ENCODE peak calls at places on chromosome 9, in ten cellular contexts. One of them, this sample, is unnamed.

GRCh38 chr9:135166566-135166965 is 79.1 kb downstream of the OLFM1 start:
- DNase-seq in activated T-cell treated with anti-CD3 and anti-CD28 coated beads for 48 hours: no peak
- DNase-seq in NCI-H1105 treated with DMSO at 0.1 percent for 48 hours: no peak
- DNase-seq in foreskin melanocyte: no peak
- DNase-seq in CD4-positive, alpha-beta T cell: no peak
- DNase-seq in EL: no peak
- DNase-seq in frontal cortex: no peak
- DNase-seq in stimulated activated CD8-positive, alpha-beta memory T cell treated with anti-CD3 and anti-CD28 coated beads, Interleukin-4, amount 100 ng/mL, for 1 hour: no peak
- DNase-seq in activated gamma-delta T cell treated with anti-CD3 and anti-CD28 coated beads, Interleukin-2, amount 50 U/mL, for 16 hours: no peak
- DNase-seq in activated naive CD4-positive, alpha-beta T cell: no peak
- DNase-seq in this sample: no peak

GRCh38 chr9:96867282-96867814 is 13.0 kb upstream of the ZNF782 start:
- DNase-seq in CD4-positive, alpha-beta T cell: no peak
- DNase-seq in activated T-cell treated with anti-CD3 and anti-CD28 coated beads for 48 hours: no peak
- DNase-seq in activated gamma-delta T cell treated with anti-CD3 and anti-CD28 coated beads, Interleukin-2, amount 50 U/mL, for 16 hours: no peak
- DNase-seq in frontal cortex: no peak
- DNase-seq in EL: no peak
- DNase-seq in activated naive CD4-positive, alpha-beta T cell: no peak
- DNase-seq in stimulated activated CD8-positive, alpha-beta memory T cell treated with anti-CD3 and anti-CD28 coated beads, Interleukin-4, amount 100 ng/mL, for 1 hour: no peak
- DNase-seq in NCI-H1105 treated with DMSO at 0.1 percent for 48 hours: no peak
- DNase-seq in foreskin melanocyte: no peak
- DNase-seq in this sample: no peak

GRCh38 chr9:87226896-87227295 is 270.8 kb upstream of the DAPK1 start:
- DNase-seq in foreskin melanocyte: no peak
- DNase-seq in NCI-H1105 treated with DMSO at 0.1 percent for 48 hours: no peak
- DNase-seq in stimulated activated CD8-positive, alpha-beta memory T cell treated with anti-CD3 and anti-CD28 coated beads, Interleukin-4, amount 100 ng/mL, for 1 hour: no peak
- DNase-seq in frontal cortex: no peak
- DNase-seq in activated naive CD4-positive, alpha-beta T cell: no peak
- DNase-seq in activated gamma-delta T cell treated with anti-CD3 and anti-CD28 coated beads, Interleukin-2, amount 50 U/mL, for 16 hours: no peak
- DNase-seq in EL: no peak
- DNase-seq in CD4-positive, alpha-beta T cell: no peak
- DNase-seq in activated T-cell treated with anti-CD3 and anti-CD28 coated beads for 48 hours: no peak
- DNase-seq in this sample: no peak

GRCh38 chr9:83166369-83166768 is 103.4 kb upstream of the RASEF start:
- DNase-seq in frontal cortex: no peak
- DNase-seq in EL: no peak
- DNase-seq in activated naive CD4-positive, alpha-beta T cell: no peak
- DNase-seq in activated T-cell treated with anti-CD3 and anti-CD28 coated beads for 48 hours: no peak
- DNase-seq in NCI-H1105 treated with DMSO at 0.1 percent for 48 hours: no peak
- DNase-seq in stimulated activated CD8-positive, alpha-beta memory T cell treated with anti-CD3 and anti-CD28 coated beads, Interleukin-4, amount 100 ng/mL, for 1 hour: no peak
- DNase-seq in CD4-positive, alpha-beta T cell: no peak
- DNase-seq in activated gamma-delta T cell treated with anti-CD3 and anti-CD28 coated beads, Interleukin-2, amount 50 U/mL, for 16 hours: no peak
- DNase-seq in foreskin melanocyte: no peak
- DNase-seq in this sample: no peak

GRCh38 chr9:68533678-68534077 is 7.0 kb downstream of the TMEM252 start:
- DNase-seq in EL: no peak
- DNase-seq in activated T-cell treated with anti-CD3 and anti-CD28 coated beads for 48 hours: no peak
- DNase-seq in NCI-H1105 treated with DMSO at 0.1 percent for 48 hours: no peak
- DNase-seq in stimulated activated CD8-positive, alpha-beta memory T cell treated with anti-CD3 and anti-CD28 coated beads, Interleukin-4, amount 100 ng/mL, for 1 hour: no peak
- DNase-seq in foreskin melanocyte: no peak
- DNase-seq in activated naive CD4-positive, alpha-beta T cell: no peak
- DNase-seq in frontal cortex: no peak
- DNase-seq in CD4-positive, alpha-beta T cell: no peak
- DNase-seq in activated gamma-delta T cell treated with anti-CD3 and anti-CD28 coated beads, Interleukin-2, amount 50 U/mL, for 16 hours: no peak
- DNase-seq in this sample: no peak

GRCh38 chr9:31848505-31849285 is 535.7 kb upstream of the ACO1 start:
- DNase-seq in activated gamma-delta T cell treated with anti-CD3 and anti-CD28 coated beads, Interleukin-2, amount 50 U/mL, for 16 hours: no peak
- DNase-seq in foreskin melanocyte: no peak
- DNase-seq in activated naive CD4-positive, alpha-beta T cell: no peak
- DNase-seq in frontal cortex: no peak
- DNase-seq in stimulated activated CD8-positive, alpha-beta memory T cell treated with anti-CD3 and anti-CD28 coated beads, Interleukin-4, amount 100 ng/mL, for 1 hour: no peak
- DNase-seq in CD4-positive, alpha-beta T cell: no peak
- DNase-seq in EL: no peak
- DNase-seq in activated T-cell treated with anti-CD3 and anti-CD28 coated beads for 48 hours: no peak
- DNase-seq in NCI-H1105 treated with DMSO at 0.1 percent for 48 hours: no peak
- DNase-seq in this sample: no peak

GRCh38 chr9:129702563-129702962 is 37.1 kb downstream of the PRRX2 start:
- DNase-seq in frontal cortex: no peak
- DNase-seq in EL: peak; percentile 89
- DNase-seq in activated gamma-delta T cell treated with anti-CD3 and anti-CD28 coated beads, Interleukin-2, amount 50 U/mL, for 16 hours: no peak
- DNase-seq in stimulated activated CD8-positive, alpha-beta memory T cell treated with anti-CD3 and anti-CD28 coated beads, Interleukin-4, amount 100 ng/mL, for 1 hour: no peak
- DNase-seq in activated T-cell treated with anti-CD3 and anti-CD28 coated beads for 48 hours: no peak
- DNase-seq in CD4-positive, alpha-beta T cell: no peak
- DNase-seq in activated naive CD4-positive, alpha-beta T cell: no peak
- DNase-seq in NCI-H1105 treated with DMSO at 0.1 percent for 48 hours: no peak
- DNase-seq in foreskin melanocyte: no peak
- DNase-seq in this sample: no peak

GRCh38 chr9:71302776-71303175 is 181.4 kb upstream of the TRPM3 start:
- DNase-seq in EL: peak; percentile 5
- DNase-seq in foreskin melanocyte: no peak
- DNase-seq in stimulated activated CD8-positive, alpha-beta memory T cell treated with anti-CD3 and anti-CD28 coated beads, Interleukin-4, amount 100 ng/mL, for 1 hour: no peak
- DNase-seq in NCI-H1105 treated with DMSO at 0.1 percent for 48 hours: no peak
- DNase-seq in activated naive CD4-positive, alpha-beta T cell: no peak
- DNase-seq in activated gamma-delta T cell treated with anti-CD3 and anti-CD28 coated beads, Interleukin-2, amount 50 U/mL, for 16 hours: no peak
- DNase-seq in CD4-positive, alpha-beta T cell: no peak
- DNase-seq in frontal cortex: no peak
- DNase-seq in activated T-cell treated with anti-CD3 and anti-CD28 coated beads for 48 hours: no peak
- DNase-seq in this sample: no peak

GRCh38 chr9:133184971-133185370 is 21.3 kb upstream of the GBGT1 start:
- DNase-seq in EL: peak; percentile 75
- DNase-seq in frontal cortex: no peak
- DNase-seq in foreskin melanocyte: peak; percentile 49
- DNase-seq in NCI-H1105 treated with DMSO at 0.1 percent for 48 hours: peak; percentile 62
- DNase-seq in activated gamma-delta T cell treated with anti-CD3 and anti-CD28 coated beads, Interleukin-2, amount 50 U/mL, for 16 hours: peak; percentile 20
- DNase-seq in stimulated activated CD8-positive, alpha-beta memory T cell treated with anti-CD3 and anti-CD28 coated beads, Interleukin-4, amount 100 ng/mL, for 1 hour: no peak
- DNase-seq in activated naive CD4-positive, alpha-beta T cell: no peak
- DNase-seq in activated T-cell treated with anti-CD3 and anti-CD28 coated beads for 48 hours: peak; percentile 30
- DNase-seq in CD4-positive, alpha-beta T cell: no peak
- DNase-seq in this sample: no peak

GRCh38 chr9:86368871-86369521 is 14.8 kb upstream of the TUT7 start:
- DNase-seq in EL: peak; percentile 78
- DNase-seq in activated naive CD4-positive, alpha-beta T cell: no peak
- DNase-seq in activated gamma-delta T cell treated with anti-CD3 and anti-CD28 coated beads, Interleukin-2, amount 50 U/mL, for 16 hours: no peak
- DNase-seq in frontal cortex: no peak
- DNase-seq in activated T-cell treated with anti-CD3 and anti-CD28 coated beads for 48 hours: no peak
- DNase-seq in CD4-positive, alpha-beta T cell: no peak
- DNase-seq in NCI-H1105 treated with DMSO at 0.1 percent for 48 hours: no peak
- DNase-seq in stimulated activated CD8-positive, alpha-beta memory T cell treated with anti-CD3 and anti-CD28 coated beads, Interleukin-4, amount 100 ng/mL, for 1 hour: no peak
- DNase-seq in foreskin melanocyte: no peak
- DNase-seq in this sample: no peak

GRCh38 chr9:124873664-124874063 is 11.7 kb downstream of the ARPC5L start:
- DNase-seq in EL: no peak
- DNase-seq in activated naive CD4-positive, alpha-beta T cell: no peak
- DNase-seq in frontal cortex: no peak
- DNase-seq in activated gamma-delta T cell treated with anti-CD3 and anti-CD28 coated beads, Interleukin-2, amount 50 U/mL, for 16 hours: peak; percentile 33
- DNase-seq in stimulated activated CD8-positive, alpha-beta memory T cell treated with anti-CD3 and anti-CD28 coated beads, Interleukin-4, amount 100 ng/mL, for 1 hour: no peak
- DNase-seq in activated T-cell treated with anti-CD3 and anti-CD28 coated beads for 48 hours: no peak
- DNase-seq in NCI-H1105 treated with DMSO at 0.1 percent for 48 hours: no peak
- DNase-seq in CD4-positive, alpha-beta T cell: no peak
- DNase-seq in foreskin melanocyte: no peak
- DNase-seq in this sample: no peak

GRCh38 chr9:74334308-74334707 is 162.8 kb upstream of the RORB start:
- DNase-seq in activated gamma-delta T cell treated with anti-CD3 and anti-CD28 coated beads, Interleukin-2, amount 50 U/mL, for 16 hours: no peak
- DNase-seq in CD4-positive, alpha-beta T cell: no peak
- DNase-seq in activated naive CD4-positive, alpha-beta T cell: no peak
- DNase-seq in foreskin melanocyte: no peak
- DNase-seq in frontal cortex: no peak
- DNase-seq in NCI-H1105 treated with DMSO at 0.1 percent for 48 hours: no peak
- DNase-seq in EL: no peak
- DNase-seq in stimulated activated CD8-positive, alpha-beta memory T cell treated with anti-CD3 and anti-CD28 coated beads, Interleukin-4, amount 100 ng/mL, for 1 hour: no peak
- DNase-seq in activated T-cell treated with anti-CD3 and anti-CD28 coated beads for 48 hours: no peak
- DNase-seq in this sample: peak; percentile 21

GRCh38 chr9:27205198-27205597 is 91.8 kb downstream of the EQTN start:
- DNase-seq in foreskin melanocyte: no peak
- DNase-seq in activated T-cell treated with anti-CD3 and anti-CD28 coated beads for 48 hours: no peak
- DNase-seq in activated naive CD4-positive, alpha-beta T cell: no peak
- DNase-seq in activated gamma-delta T cell treated with anti-CD3 and anti-CD28 coated beads, Interleukin-2, amount 50 U/mL, for 16 hours: no peak
- DNase-seq in CD4-positive, alpha-beta T cell: no peak
- DNase-seq in NCI-H1105 treated with DMSO at 0.1 percent for 48 hours: no peak
- DNase-seq in EL: no peak
- DNase-seq in frontal cortex: no peak
- DNase-seq in stimulated activated CD8-positive, alpha-beta memory T cell treated with anti-CD3 and anti-CD28 coated beads, Interleukin-4, amount 100 ng/mL, for 1 hour: no peak
- DNase-seq in this sample: no peak

GRCh38 chr9:35195683-35196082 is 33.9 kb downstream of the UNC13B start:
- DNase-seq in NCI-H1105 treated with DMSO at 0.1 percent for 48 hours: no peak
- DNase-seq in frontal cortex: no peak
- DNase-seq in stimulated activated CD8-positive, alpha-beta memory T cell treated with anti-CD3 and anti-CD28 coated beads, Interleukin-4, amount 100 ng/mL, for 1 hour: no peak
- DNase-seq in activated T-cell treated with anti-CD3 and anti-CD28 coated beads for 48 hours: no peak
- DNase-seq in EL: no peak
- DNase-seq in activated gamma-delta T cell treated with anti-CD3 and anti-CD28 coated beads, Interleukin-2, amount 50 U/mL, for 16 hours: no peak
- DNase-seq in activated naive CD4-positive, alpha-beta T cell: no peak
- DNase-seq in CD4-positive, alpha-beta T cell: no peak
- DNase-seq in foreskin melanocyte: no peak
- DNase-seq in this sample: no peak

GRCh38 chr9:136342191-136343120 is 15.1 kb downstream of the GPSM1 start:
- DNase-seq in stimulated activated CD8-positive, alpha-beta memory T cell treated with anti-CD3 and anti-CD28 coated beads, Interleukin-4, amount 100 ng/mL, for 1 hour: no peak
- DNase-seq in activated gamma-delta T cell treated with anti-CD3 and anti-CD28 coated beads, Interleukin-2, amount 50 U/mL, for 16 hours: peak; percentile 35
- DNase-seq in foreskin melanocyte: peak; percentile 83
- DNase-seq in activated T-cell treated with anti-CD3 and anti-CD28 coated beads for 48 hours: peak; percentile 73
- DNase-seq in frontal cortex: peak; percentile 67
- DNase-seq in EL: peak; percentile 47
- DNase-seq in NCI-H1105 treated with DMSO at 0.1 percent for 48 hours: no peak
- DNase-seq in CD4-positive, alpha-beta T cell: peak; percentile 22
- DNase-seq in activated naive CD4-positive, alpha-beta T cell: no peak
- DNase-seq in this sample: peak; percentile 35

GRCh38 chr9:116405321-116405720 is 251.7 kb downstream of the PAPPA start:
- DNase-seq in frontal cortex: no peak
- DNase-seq in EL: no peak
- DNase-seq in foreskin melanocyte: no peak
- DNase-seq in activated gamma-delta T cell treated with anti-CD3 and anti-CD28 coated beads, Interleukin-2, amount 50 U/mL, for 16 hours: no peak
- DNase-seq in CD4-positive, alpha-beta T cell: no peak
- DNase-seq in activated T-cell treated with anti-CD3 and anti-CD28 coated beads for 48 hours: no peak
- DNase-seq in stimulated activated CD8-positive, alpha-beta memory T cell treated with anti-CD3 and anti-CD28 coated beads, Interleukin-4, amount 100 ng/mL, for 1 hour: no peak
- DNase-seq in NCI-H1105 treated with DMSO at 0.1 percent for 48 hours: no peak
- DNase-seq in activated naive CD4-positive, alpha-beta T cell: no peak
- DNase-seq in this sample: no peak

GRCh38 chr9:92671323-92671722 is 1.4 kb upstream of the IPPK start:
- DNase-seq in activated gamma-delta T cell treated with anti-CD3 and anti-CD28 coated beads, Interleukin-2, amount 50 U/mL, for 16 hours: no peak
- DNase-seq in EL: peak; percentile 88
- DNase-seq in activated naive CD4-positive, alpha-beta T cell: no peak
- DNase-seq in activated T-cell treated with anti-CD3 and anti-CD28 coated beads for 48 hours: no peak
- DNase-seq in CD4-positive, alpha-beta T cell: no peak
- DNase-seq in stimulated activated CD8-positive, alpha-beta memory T cell treated with anti-CD3 and anti-CD28 coated beads, Interleukin-4, amount 100 ng/mL, for 1 hour: no peak
- DNase-seq in foreskin melanocyte: peak; percentile 41
- DNase-seq in NCI-H1105 treated with DMSO at 0.1 percent for 48 hours: peak; percentile 25
- DNase-seq in frontal cortex: no peak
- DNase-seq in this sample: no peak

GRCh38 chr9:114339130-114339908 is 9.7 kb downstream of the ORM2 start:
- DNase-seq in NCI-H1105 treated with DMSO at 0.1 percent for 48 hours: peak; percentile 7
- DNase-seq in activated naive CD4-positive, alpha-beta T cell: peak; percentile 19
- DNase-seq in foreskin melanocyte: peak; percentile 24
- DNase-seq in frontal cortex: peak; percentile 70
- DNase-seq in CD4-positive, alpha-beta T cell: peak; percentile 30
- DNase-seq in activated gamma-delta T cell treated with anti-CD3 and anti-CD28 coated beads, Interleukin-2, amount 50 U/mL, for 16 hours: peak; percentile 44
- DNase-seq in activated T-cell treated with anti-CD3 and anti-CD28 coated beads for 48 hours: peak; percentile 60
- DNase-seq in EL: peak; percentile 62
- DNase-seq in stimulated activated CD8-positive, alpha-beta memory T cell treated with anti-CD3 and anti-CD28 coated beads, Interleukin-4, amount 100 ng/mL, for 1 hour: peak; percentile 7
- DNase-seq in this sample: peak; percentile 23

GRCh38 chr9:10232352-10232930 is 380.4 kb downstream of the PTPRD start:
- DNase-seq in frontal cortex: no peak
- DNase-seq in activated T-cell treated with anti-CD3 and anti-CD28 coated beads for 48 hours: no peak
- DNase-seq in foreskin melanocyte: peak; percentile 24
- DNase-seq in activated gamma-delta T cell treated with anti-CD3 and anti-CD28 coated beads, Interleukin-2, amount 50 U/mL, for 16 hours: no peak
- DNase-seq in activated naive CD4-positive, alpha-beta T cell: no peak
- DNase-seq in EL: no peak
- DNase-seq in stimulated activated CD8-positive, alpha-beta memory T cell treated with anti-CD3 and anti-CD28 coated beads, Interleukin-4, amount 100 ng/mL, for 1 hour: no peak
- DNase-seq in NCI-H1105 treated with DMSO at 0.1 percent for 48 hours: no peak
- DNase-seq in CD4-positive, alpha-beta T cell: no peak
- DNase-seq in this sample: no peak

GRCh38 chr9:98974994-98975712 is 31.4 kb downstream of the COL15A1 start:
- DNase-seq in activated T-cell treated with anti-CD3 and anti-CD28 coated beads for 48 hours: peak; percentile 78
- DNase-seq in NCI-H1105 treated with DMSO at 0.1 percent for 48 hours: peak; percentile 39
- DNase-seq in frontal cortex: no peak
- DNase-seq in CD4-positive, alpha-beta T cell: peak; percentile 76
- DNase-seq in activated gamma-delta T cell treated with anti-CD3 and anti-CD28 coated beads, Interleukin-2, amount 50 U/mL, for 16 hours: peak; percentile 71
- DNase-seq in activated naive CD4-positive, alpha-beta T cell: peak; percentile 57
- DNase-seq in EL: peak; percentile 67
- DNase-seq in stimulated activated CD8-positive, alpha-beta memory T cell treated with anti-CD3 and anti-CD28 coated beads, Interleukin-4, amount 100 ng/mL, for 1 hour: peak; percentile 48
- DNase-seq in foreskin melanocyte: no peak
- DNase-seq in this sample: peak; percentile 62

GRCh38 chr9:6054280-6055099 is 39.1 kb upstream of the RANBP6 start:
- DNase-seq in EL: peak; percentile 72
- DNase-seq in activated gamma-delta T cell treated with anti-CD3 and anti-CD28 coated beads, Interleukin-2, amount 50 U/mL, for 16 hours: peak; percentile 27
- DNase-seq in foreskin melanocyte: peak; percentile 69
- DNase-seq in CD4-positive, alpha-beta T cell: peak; percentile 14
- DNase-seq in stimulated activated CD8-positive, alpha-beta memory T cell treated with anti-CD3 and anti-CD28 coated beads, Interleukin-4, amount 100 ng/mL, for 1 hour: peak; percentile 22
- DNase-seq in NCI-H1105 treated with DMSO at 0.1 percent for 48 hours: peak; percentile 78
- DNase-seq in activated naive CD4-positive, alpha-beta T cell: peak; percentile 12
- DNase-seq in frontal cortex: no peak
- DNase-seq in activated T-cell treated with anti-CD3 and anti-CD28 coated beads for 48 hours: peak; percentile 35
- DNase-seq in this sample: peak; percentile 41

GRCh38 chr9:94096819-94097577 is 12.7 kb downstream of the PTPDC1 start:
- DNase-seq in CD4-positive, alpha-beta T cell: no peak
- DNase-seq in activated gamma-delta T cell treated with anti-CD3 and anti-CD28 coated beads, Interleukin-2, amount 50 U/mL, for 16 hours: no peak
- DNase-seq in NCI-H1105 treated with DMSO at 0.1 percent for 48 hours: no peak
- DNase-seq in frontal cortex: no peak
- DNase-seq in EL: peak; percentile 36
- DNase-seq in activated naive CD4-positive, alpha-beta T cell: no peak
- DNase-seq in stimulated activated CD8-positive, alpha-beta memory T cell treated with anti-CD3 and anti-CD28 coated beads, Interleukin-4, amount 100 ng/mL, for 1 hour: no peak
- DNase-seq in foreskin melanocyte: no peak
- DNase-seq in activated T-cell treated with anti-CD3 and anti-CD28 coated beads for 48 hours: no peak
- DNase-seq in this sample: no peak

GRCh38 chr9:109817846-109818472 is 38.0 kb downstream of the PALM2AKAP2 start:
- DNase-seq in stimulated activated CD8-positive, alpha-beta memory T cell treated with anti-CD3 and anti-CD28 coated beads, Interleukin-4, amount 100 ng/mL, for 1 hour: no peak
- DNase-seq in frontal cortex: peak; percentile 17
- DNase-seq in activated naive CD4-positive, alpha-beta T cell: no peak
- DNase-seq in foreskin melanocyte: peak; percentile 92
- DNase-seq in CD4-positive, alpha-beta T cell: peak; percentile 0
- DNase-seq in activated gamma-delta T cell treated with anti-CD3 and anti-CD28 coated beads, Interleukin-2, amount 50 U/mL, for 16 hours: no peak
- DNase-seq in EL: peak; percentile 97
- DNase-seq in NCI-H1105 treated with DMSO at 0.1 percent for 48 hours: peak; percentile 71
- DNase-seq in activated T-cell treated with anti-CD3 and anti-CD28 coated beads for 48 hours: peak; percentile 8
- DNase-seq in this sample: no peak

GRCh38 chr9:114218264-114219120 is 63.2 kb downstream of the COL27A1 start:
- DNase-seq in EL: peak; percentile 46
- DNase-seq in stimulated activated CD8-positive, alpha-beta memory T cell treated with anti-CD3 and anti-CD28 coated beads, Interleukin-4, amount 100 ng/mL, for 1 hour: no peak
- DNase-seq in activated gamma-delta T cell treated with anti-CD3 and anti-CD28 coated beads, Interleukin-2, amount 50 U/mL, for 16 hours: no peak
- DNase-seq in frontal cortex: no peak
- DNase-seq in CD4-positive, alpha-beta T cell: no peak
- DNase-seq in activated naive CD4-positive, alpha-beta T cell: no peak
- DNase-seq in NCI-H1105 treated with DMSO at 0.1 percent for 48 hours: no peak
- DNase-seq in activated T-cell treated with anti-CD3 and anti-CD28 coated beads for 48 hours: no peak
- DNase-seq in foreskin melanocyte: no peak
- DNase-seq in this sample: no peak

GRCh38 chr9:96654450-96655197 is 493 bp downstream of the PRXL2C start:
- DNase-seq in foreskin melanocyte: peak; percentile 75
- DNase-seq in CD4-positive, alpha-beta T cell: peak; percentile 43
- DNase-seq in stimulated activated CD8-positive, alpha-beta memory T cell treated with anti-CD3 and anti-CD28 coated beads, Interleukin-4, amount 100 ng/mL, for 1 hour: peak; percentile 36
- DNase-seq in activated naive CD4-positive, alpha-beta T cell: peak; percentile 28
- DNase-seq in EL: peak; percentile 80
- DNase-seq in activated gamma-delta T cell treated with anti-CD3 and anti-CD28 coated beads, Interleukin-2, amount 50 U/mL, for 16 hours: peak; percentile 51
- DNase-seq in activated T-cell treated with anti-CD3 and anti-CD28 coated beads for 48 hours: peak; percentile 49
- DNase-seq in frontal cortex: peak; percentile 76
- DNase-seq in NCI-H1105 treated with DMSO at 0.1 percent for 48 hours: peak; percentile 76
- DNase-seq in this sample: peak; percentile 68

GRCh38 chr9:78584589-78584988 is 287.7 kb downstream of the PSAT1 start:
- DNase-seq in activated gamma-delta T cell treated with anti-CD3 and anti-CD28 coated beads, Interleukin-2, amount 50 U/mL, for 16 hours: no peak
- DNase-seq in frontal cortex: no peak
- DNase-seq in activated naive CD4-positive, alpha-beta T cell: no peak
- DNase-seq in EL: no peak
- DNase-seq in activated T-cell treated with anti-CD3 and anti-CD28 coated beads for 48 hours: no peak
- DNase-seq in stimulated activated CD8-positive, alpha-beta memory T cell treated with anti-CD3 and anti-CD28 coated beads, Interleukin-4, amount 100 ng/mL, for 1 hour: no peak
- DNase-seq in foreskin melanocyte: no peak
- DNase-seq in NCI-H1105 treated with DMSO at 0.1 percent for 48 hours: no peak
- DNase-seq in CD4-positive, alpha-beta T cell: no peak
- DNase-seq in this sample: no peak

GRCh38 chr9:98519641-98520040 is 189.1 kb downstream of the GABBR2 start:
- DNase-seq in NCI-H1105 treated with DMSO at 0.1 percent for 48 hours: no peak
- DNase-seq in activated gamma-delta T cell treated with anti-CD3 and anti-CD28 coated beads, Interleukin-2, amount 50 U/mL, for 16 hours: no peak
- DNase-seq in activated naive CD4-positive, alpha-beta T cell: no peak
- DNase-seq in EL: no peak
- DNase-seq in activated T-cell treated with anti-CD3 and anti-CD28 coated beads for 48 hours: no peak
- DNase-seq in foreskin melanocyte: no peak
- DNase-seq in frontal cortex: no peak
- DNase-seq in stimulated activated CD8-positive, alpha-beta memory T cell treated with anti-CD3 and anti-CD28 coated beads, Interleukin-4, amount 100 ng/mL, for 1 hour: no peak
- DNase-seq in CD4-positive, alpha-beta T cell: no peak
- DNase-seq in this sample: no peak

GRCh38 chr9:105251733-105252404 is 7.4 kb downstream of the SLC44A1 start:
- DNase-seq in CD4-positive, alpha-beta T cell: no peak
- DNase-seq in activated T-cell treated with anti-CD3 and anti-CD28 coated beads for 48 hours: no peak
- DNase-seq in activated gamma-delta T cell treated with anti-CD3 and anti-CD28 coated beads, Interleukin-2, amount 50 U/mL, for 16 hours: no peak
- DNase-seq in NCI-H1105 treated with DMSO at 0.1 percent for 48 hours: no peak
- DNase-seq in stimulated activated CD8-positive, alpha-beta memory T cell treated with anti-CD3 and anti-CD28 coated beads, Interleukin-4, amount 100 ng/mL, for 1 hour: no peak
- DNase-seq in foreskin melanocyte: no peak
- DNase-seq in frontal cortex: no peak
- DNase-seq in activated naive CD4-positive, alpha-beta T cell: no peak
- DNase-seq in EL: no peak
- DNase-seq in this sample: no peak

This sample was measured in T-helper 1 cell.